ENCODE peak calls at places on chromosome 2, in ten cellular contexts. J is psoas muscle; R is PC-3; Z is breast epithelium; B is glutamatergic neuron; Q is fibroblast of villous mesenchyme; H is CD8-positive, alpha-beta T cell; L is BJ; T is brain microvascular endothelial cell; G is heart left ventricle. S is an unnamed sample.

GRCh38 chr2:47056374-47056773 is 98.7 kb downstream of the STPG4 start:
- DNase-seq in T (no peak), Q (peak), H (no peak), B (no peak), Z (no peak), L (peak), R (no peak), J (no peak), G (peak), S (no peak)

GRCh38 chr2:88281302-88282217 is 111.4 kb downstream of the THNSL2 start:
- DNase-seq in G (no peak), L (no peak), R (no peak), B (no peak), Z (no peak), Q (no peak), H (no peak), T (no peak), J (no peak), S (peak)

GRCh38 chr2:228065686-228066085 is 115.8 kb downstream of the SPHKAP start:
- DNase-seq in B (no peak), R (peak), G (no peak), L (no peak), J (no peak), Z (no peak), H (no peak), Q (no peak), T (no peak), S (no peak)

GRCh38 chr2:143399679-143400078 is 270.5 kb downstream of the ARHGAP15 start:
- DNase-seq in G (no peak), R (peak), T (no peak), L (peak), J (no peak), Z (no peak), H (no peak), B (no peak), Q (peak), S (no peak)

GRCh38 chr2:55357907-55358306 is 61.7 kb downstream of the CCDC88A start:
- DNase-seq in G (no peak), H (no peak), Z (no peak), B (no peak), R (no peak), Q (no peak), T (no peak), J (no peak), L (no peak), S (no peak)

GRCh38 chr2:118835739-118836410 is 11.6 kb downstream of the EN1 start:
- DNase-seq in L (no peak), T (no peak), H (no peak), R (peak), B (no peak), J (peak), Q (no peak), Z (no peak), G (no peak), S (no peak)

GRCh38 chr2:96859681-96860064 is 1.9 kb upstream of the ANKRD39 start:
- DNase-seq in G (no peak), Z (no peak), H (no peak), B (no peak), Q (no peak), R (no peak), L (no peak), T (no peak), J (no peak), S (no peak)

GRCh38 chr2:108377815-108378630 is at the start of gene SULT1C4:
- DNase-seq in Q (peak), R (no peak), T (peak), H (no peak), G (peak), Z (peak), B (peak), J (peak), L (no peak), S (no peak)

GRCh38 chr2:178677599-178677998 is 129.6 kb downstream of the TTN start:
- DNase-seq in L (no peak), Q (no peak), J (no peak), H (no peak), T (no peak), Z (no peak), R (no peak), B (no peak), G (no peak), S (no peak)

GRCh38 chr2:149732001-149732685 is 144.6 kb upstream of the MMADHC start:
- DNase-seq in J (no peak), L (peak), H (no peak), B (no peak), G (peak), Z (no peak), T (peak), R (peak), Q (peak), S (no peak)

GRCh38 chr2:3447789-3448317 is 68.4 kb downstream of the TRAPPC12 start:
- DNase-seq in T (no peak), B (no peak), G (no peak), H (no peak), R (no peak), Q (no peak), L (no peak), J (no peak), Z (no peak), S (peak)

GRCh38 chr2:150681120-150681796 is 193.8 kb upstream of the RND3 start:
- DNase-seq in L (peak), H (no peak), J (no peak), G (no peak), T (peak), Z (no peak), R (peak), Q (peak), B (no peak), S (no peak)

GRCh38 chr2:45699032-45699658 is 47.7 kb downstream of the PRKCE start:
- DNase-seq in L (peak), R (peak), B (no peak), J (no peak), Q (peak), H (no peak), G (no peak), T (peak), Z (no peak), S (no peak)

GRCh38 chr2:8149985-8150547 is 531.8 kb upstream of the ID2 start:
- DNase-seq in L (peak), Q (no peak), T (peak), H (no peak), B (no peak), R (no peak), G (no peak), Z (no peak), J (no peak), S (no peak)

GRCh38 chr2:237667891-237668290 is 40.5 kb downstream of the LRRFIP1 start:
- DNase-seq in B (no peak), J (no peak), Z (no peak), H (no peak), G (no peak), T (no peak), L (no peak), R (no peak), Q (no peak), S (no peak)

GRCh38 chr2:191740016-191740419 is 62.1 kb downstream of the NABP1 start:
- DNase-seq in R (no peak), J (no peak), H (peak), Q (no peak), G (no peak), L (no peak), Z (no peak), B (no peak), T (no peak), S (no peak)

GRCh38 chr2:235851841-235852527 is 316.2 kb downstream of the GBX2 start:
- DNase-seq in B (no peak), G (no peak), H (no peak), J (no peak), Q (no peak), Z (no peak), R (no peak), T (no peak), L (no peak), S (no peak)

GRCh38 chr2:158484892-158485556 is 28.3 kb downstream of the PKP4 start:
- DNase-seq in L (no peak), H (no peak), B (no peak), R (no peak), J (no peak), Q (no peak), G (no peak), Z (no peak), T (no peak), S (no peak)

GRCh38 chr2:196344397-196344796 is 173.0 kb upstream of the STK17B start:
- DNase-seq in T (no peak), J (no peak), Q (no peak), L (no peak), Z (no peak), G (no peak), B (no peak), H (no peak), R (no peak), S (no peak)

GRCh38 chr2:54161660-54162059 is 46.2 kb downstream of the ACYP2 start:
- DNase-seq in G (no peak), B (no peak), Z (no peak), H (no peak), R (peak), J (no peak), Q (peak), L (no peak), T (no peak), S (no peak)

GRCh38 chr2:61125123-61125710 is 36.8 kb upstream of the C2orf74 start:
- DNase-seq in J (no peak), T (no peak), G (no peak), H (no peak), Z (no peak), L (no peak), B (no peak), R (no peak), Q (no peak), S (no peak)

GRCh38 chr2:108933691-108934117 is 55.3 kb downstream of the EDAR start:
- DNase-seq in H (no peak), G (peak), L (no peak), R (no peak), Z (no peak), J (no peak), Q (no peak), T (no peak), B (no peak), S (no peak)

GRCh38 chr2:233075966-233076339 is 15.8 kb downstream of the INPP5D start:
- DNase-seq in H (peak), T (no peak), J (no peak), L (no peak), B (no peak), G (no peak), Q (no peak), Z (no peak), R (no peak), S (no peak)

GRCh38 chr2:163774862-163775261 is 39.1 kb upstream of the FIGN start:
- DNase-seq in Q (peak), T (peak), R (peak), J (no peak), L (peak), H (no peak), B (no peak), G (no peak), Z (no peak), S (no peak)

GRCh38 chr2:96142217-96143113 is 2.8 kb downstream of the DUSP2 start:
- DNase-seq in T (no peak), Z (no peak), L (no peak), B (peak), R (no peak), H (peak), G (peak), J (no peak), Q (no peak), S (no peak)

GRCh38 chr2:15890936-15891905 is 49.1 kb upstream of the MYCN start:
- DNase-seq in R (peak), G (no peak), L (no peak), H (no peak), T (no peak), J (no peak), Z (peak), B (no peak), Q (no peak), S (peak)

GRCh38 chr2:159010340-159010739 is 41.9 kb downstream of the TANC1 start:
- DNase-seq in R (peak), G (no peak), Z (no peak), L (no peak), J (no peak), Q (peak), H (no peak), T (peak), B (no peak), S (no peak)

GRCh38 chr2:207048421-207048820 is 109.1 kb downstream of the CPO start:
- DNase-seq in G (no peak), H (no peak), J (no peak), Z (no peak), Q (peak), B (no peak), L (no peak), T (no peak), R (no peak), S (no peak)

GRCh38 chr2:75506131-75506697 is 54.5 kb downstream of the EVA1A start:
- DNase-seq in L (no peak), B (no peak), H (no peak), G (no peak), J (no peak), T (no peak), Q (no peak), R (no peak), Z (no peak), S (no peak)

GRCh38 chr2:133844214-133844892 is 276.1 kb upstream of the NCKAP5 start:
- DNase-seq in B (peak), H (peak), G (peak), Z (peak), Q (peak), R (peak), L (peak), T (peak), J (peak), S (peak)

GRCh38 chr2:189579585-189579984 is 1.0 kb downstream of the SLC40A1 start:
- DNase-seq in G (no peak), B (no peak), H (no peak), Z (no peak), J (no peak), T (no peak), R (no peak), L (no peak), Q (peak), S (no peak)

GRCh38 chr2:15127251-15127650 is 433.9 kb downstream of the NBAS start:
- DNase-seq in Z (no peak), G (no peak), T (no peak), Q (no peak), L (no peak), H (no peak), B (no peak), J (no peak), R (no peak), S (no peak)

GRCh38 chr2:174108579-174108978 is 139.8 kb downstream of the OLA1 start:
- DNase-seq in J (no peak), R (no peak), L (no peak), B (no peak), Q (no peak), Z (no peak), H (no peak), T (no peak), G (no peak), S (no peak)

GRCh38 chr2:173719471-173719870 is 245.7 kb downstream of the SP3 start:
- DNase-seq in R (no peak), T (no peak), Z (no peak), Q (no peak), B (no peak), H (no peak), L (no peak), G (no peak), J (no peak), S (no peak)

GRCh38 chr2:26922638-26923466 is 47.6 kb upstream of the MAPRE3 start:
- DNase-seq in T (peak), G (peak), J (peak), Z (no peak), R (peak), Q (peak), L (no peak), H (peak), B (peak), S (no peak)

DNA sequence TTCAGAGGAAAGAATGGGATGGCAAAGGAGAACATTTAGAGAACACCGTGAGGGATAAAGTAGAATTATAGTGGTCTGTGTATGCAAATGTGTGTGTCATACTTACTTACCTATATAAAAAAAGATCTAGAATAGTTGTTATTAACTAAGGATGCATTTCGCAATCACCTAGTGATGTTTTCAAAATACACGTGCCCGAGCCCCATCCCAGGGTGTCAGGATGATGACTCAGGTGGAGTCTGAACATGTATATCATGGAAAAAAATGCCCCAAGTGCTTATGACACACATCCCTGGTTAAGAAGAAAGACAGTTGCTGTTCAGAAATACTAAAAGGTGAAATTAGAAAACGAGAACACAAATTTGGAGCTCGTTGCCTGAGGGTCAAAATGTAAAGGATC is 109.0 kb downstream of the CERS6 start:
- DNase-seq in T (peak), Q (peak), Z (no peak), L (no peak), G (no peak), B (no peak), H (no peak), R (peak), J (no peak), S (no peak)
- TF ChIP-seq CTCF in T (no peak), Q (no peak), Z (no peak), L (no peak), G (no peak), B (no peak), H (no peak), R (no peak), J (no peak), S (no peak)

GRCh38 chr2:11433875-11434274 is 32.1 kb downstream of the E2F6 start:
- DNase-seq in T (no peak), B (no peak), R (no peak), H (no peak), G (no peak), L (no peak), J (no peak), Q (no peak), Z (no peak), S (peak)
- TF ChIP-seq CTCF in T (no peak), B (no peak), R (no peak), H (no peak), G (no peak), L (no peak), J (no peak), Q (no peak), Z (no peak), S (no peak)

GRCh38 chr2:180001726-180002125 is 5.4 kb downstream of the CWC22 start:
- DNase-seq in T (no peak), G (no peak), J (no peak), B (no peak), R (no peak), Q (no peak), H (no peak), L (no peak), Z (no peak), S (no peak)
- TF ChIP-seq CTCF in T (no peak), G (no peak), J (no peak), B (no peak), R (peak), Q (peak), H (no peak), L (peak), Z (no peak), S (peak)

DNA sequence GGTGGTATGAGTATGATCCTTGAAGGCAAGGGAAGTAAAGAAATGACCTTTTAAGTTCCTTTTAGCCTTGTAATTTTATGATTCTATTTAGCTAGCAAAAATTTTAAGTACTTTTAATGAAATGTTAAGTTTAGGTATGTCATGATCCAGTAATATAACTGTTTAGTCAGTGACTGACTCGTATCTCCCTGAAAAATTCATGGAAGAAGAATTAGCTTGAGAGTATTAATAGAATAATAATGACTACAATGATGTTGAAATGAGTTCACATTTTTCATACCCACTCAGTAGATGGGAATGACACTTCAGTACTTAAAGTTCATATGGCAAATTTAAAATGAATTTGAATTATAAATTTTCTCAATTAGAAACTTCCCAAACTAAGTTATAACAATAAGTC is 14.6 kb downstream of the RAB3GAP1 start:
- DNase-seq in T (no peak), J (no peak), H (no peak), L (peak), Z (no peak), B (no peak), Q (no peak), R (no peak), G (no peak), S (no peak)
- TF ChIP-seq CTCF in T (no peak), J (no peak), H (no peak), L (no peak), Z (no peak), B (no peak), Q (no peak), R (no peak), G (no peak), S (no peak)

GRCh38 chr2:83071914-83072313 is 1387.2 kb downstream of the SUCLG1 start:
- DNase-seq in L (no peak), Z (no peak), R (peak), G (no peak), T (no peak), Q (no peak), B (no peak), J (no peak), H (no peak), S (no peak)
- TF ChIP-seq CTCF in L (no peak), Z (no peak), R (peak), G (no peak), T (no peak), Q (peak), B (no peak), J (no peak), H (no peak), S (no peak)

GRCh38 chr2:197852127-197852526 is 47.7 kb downstream of the PLCL1 start:
- DNase-seq in H (no peak), J (no peak), Z (no peak), Q (no peak), L (no peak), T (no peak), G (no peak), B (no peak), R (no peak), S (no peak)

GRCh38 chr2:197848602-197849001 is 44.2 kb downstream of the PLCL1 start:
- DNase-seq in Z (no peak), L (no peak), B (no peak), R (no peak), H (no peak), Q (no peak), J (no peak), G (no peak), T (no peak), S (no peak)

GRCh38 chr2:197850882-197851281 is 46.5 kb downstream of the PLCL1 start:
- DNase-seq in Q (peak), Z (no peak), G (no peak), R (no peak), T (no peak), L (no peak), H (no peak), J (no peak), B (no peak), S (no peak)

GRCh38 chr2:197853549-197853948 is 49.2 kb downstream of the PLCL1 start:
- DNase-seq in J (no peak), G (no peak), H (no peak), B (no peak), T (no peak), L (no peak), R (no peak), Z (no peak), Q (no peak), S (no peak)

DNA sequence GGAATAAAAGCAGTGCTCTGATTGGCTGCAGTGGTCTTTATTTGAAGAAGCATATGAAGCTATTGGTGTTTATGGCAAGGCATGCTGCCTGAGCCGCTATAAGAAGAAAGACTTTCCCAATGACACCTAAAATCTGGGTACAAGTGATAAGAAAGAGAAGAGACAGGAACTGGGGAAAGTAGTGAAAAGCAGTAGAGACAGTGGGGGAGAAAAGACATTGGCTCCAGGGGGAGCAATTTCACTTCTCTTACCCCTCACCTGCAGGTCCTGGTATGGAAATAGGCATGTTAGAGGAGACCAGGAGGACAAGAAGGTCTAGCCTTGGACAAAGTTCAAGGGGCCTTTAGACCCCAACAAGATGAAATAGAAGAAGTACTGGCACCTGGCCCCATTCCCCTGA is 47.1 kb downstream of the PLCL1 start:
- DNase-seq in J (no peak), H (no peak), G (no peak), Z (no peak), R (no peak), Q (no peak), T (no peak), B (no peak), L (no peak), S (no peak)
- TF ChIP-seq CTCF in J (peak), H (no peak), G (no peak), Z (no peak), R (no peak), Q (no peak), T (peak), B (no peak), L (peak), S (no peak)

DNA sequence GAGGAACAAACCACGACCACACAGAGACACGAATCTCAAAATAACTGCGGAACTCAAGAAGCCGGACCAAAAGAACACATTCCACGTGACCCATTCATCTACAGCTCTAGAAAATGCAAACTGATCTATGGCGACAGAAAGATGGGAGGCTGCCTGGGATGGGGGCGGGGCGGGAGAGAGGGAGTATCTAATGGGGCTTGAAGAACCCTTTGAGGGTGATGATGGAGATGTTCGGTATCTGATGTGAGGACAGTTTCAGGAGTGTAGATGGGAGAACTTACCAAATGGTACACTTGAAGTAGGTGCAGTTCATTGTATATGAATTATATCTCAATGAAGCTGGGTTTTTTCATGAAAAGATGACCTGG is 34.6 kb upstream of the KLF11 start:
- DNase-seq in G (no peak), R (no peak), Q (no peak), J (no peak), B (no peak), L (no peak), T (no peak), H (no peak), Z (no peak), S (no peak)
- TF ChIP-seq CTCF in G (no peak), R (no peak), Q (no peak), J (no peak), B (no peak), L (no peak), T (no peak), H (no peak), Z (no peak), S (no peak)

GRCh38 chr2:129253461-129253812 is 726.0 kb upstream of the RAB6C start:
- DNase-seq in R (no peak), J (no peak), B (no peak), H (no peak), G (no peak), L (no peak), T (no peak), Z (no peak), Q (no peak), S (no peak)
- TF ChIP-seq CTCF in R (peak), J (peak), B (peak), H (no peak), G (peak), L (no peak), T (no peak), Z (peak), Q (no peak), S (no peak)